ENCODE peak calls at places on chromosomes 3 and 15, in ten cellular contexts. B, H, N, P, W, I, T, D, Z and E are unnamed samples.

GRCh38 chr3:57951106-57951882 is 56.9 kb upstream of the FLNB start:
- DNase-seq in B (peak; percentile 89), H (peak; percentile 75), N (peak; percentile 91), P (peak; percentile 82), W (no peak), I (peak; percentile 57), T (no peak), D (peak; percentile 67), Z (peak; percentile 71), E (peak; percentile 90)

GRCh38 chr3:14363379-14363778 is 39.0 kb upstream of the SLC6A6 start:
- DNase-seq in B (no peak), H (no peak), N (no peak), P (no peak), W (no peak), I (no peak), T (no peak), D (no peak), Z (no peak), E (peak; percentile 48)

GRCh38 chr3:105686324-105686897 is 182.4 kb downstream of the CBLB start:
- DNase-seq in B (peak; percentile 54), H (no peak), N (no peak), P (peak; percentile 17), W (no peak), I (no peak), T (peak; percentile 46), D (peak; percentile 62), Z (no peak), E (no peak)

GRCh38 chr3:64945171-64945684 is 257.4 kb upstream of the ADAMTS9 start:
- DNase-seq in B (no peak), H (peak; percentile 20), N (peak; percentile 70), P (peak; percentile 80), W (no peak), I (no peak), T (no peak), D (no peak), Z (no peak), E (peak; percentile 78)

GRCh38 chr3:149273096-149273751 is 51.6 kb upstream of the CP start:
- DNase-seq in B (peak; percentile 91), H (peak; percentile 20), N (peak; percentile 69), P (peak; percentile 88), W (no peak), I (no peak), T (peak; percentile 86), D (peak; percentile 71), Z (no peak), E (no peak)

GRCh38 chr3:32865364-32865763 is 47.6 kb downstream of the TRIM71 start:
- DNase-seq in B (no peak), H (no peak), N (no peak), P (peak; percentile 32), W (no peak), I (no peak), T (no peak), D (peak; percentile 68), Z (no peak), E (no peak)

GRCh38 chr3:71784914-71785593 is at the start of gene PROK2:
- DNase-seq in B (no peak), H (no peak), N (no peak), P (peak; percentile 33), W (no peak), I (peak; percentile 54), T (no peak), D (no peak), Z (no peak), E (peak; percentile 76)

GRCh38 chr3:173870976-173871375 is 473.4 kb downstream of the NLGN1 start:
- DNase-seq in B (no peak), H (no peak), N (no peak), P (no peak), W (no peak), I (no peak), T (no peak), D (no peak), Z (no peak), E (no peak)

GRCh38 chr15:65834603-65835282 is 34.5 kb upstream of the RAB11A start:
- DNase-seq in B (no peak), H (no peak), N (no peak), P (no peak), W (no peak), I (no peak), T (no peak), D (no peak), Z (no peak), E (no peak)

GRCh38 chr15:65835452-65835851 is 33.8 kb upstream of the RAB11A start:
- DNase-seq in B (no peak), H (no peak), N (no peak), P (no peak), W (no peak), I (no peak), T (no peak), D (no peak), Z (no peak), E (no peak)

GRCh38 chr15:65829150-65829764 is 37.2 kb upstream of the DENND4A start:
- DNase-seq in B (peak; percentile 22), H (no peak), N (no peak), P (peak; percentile 58), W (no peak), I (no peak), T (peak; percentile 73), D (peak; percentile 34), Z (no peak), E (no peak)

GRCh38 chr15:65833501-65834220 is 35.6 kb upstream of the RAB11A start:
- DNase-seq in B (no peak), H (peak; percentile 30), N (no peak), P (no peak), W (no peak), I (no peak), T (no peak), D (no peak), Z (no peak), E (peak; percentile 67)

DNA sequence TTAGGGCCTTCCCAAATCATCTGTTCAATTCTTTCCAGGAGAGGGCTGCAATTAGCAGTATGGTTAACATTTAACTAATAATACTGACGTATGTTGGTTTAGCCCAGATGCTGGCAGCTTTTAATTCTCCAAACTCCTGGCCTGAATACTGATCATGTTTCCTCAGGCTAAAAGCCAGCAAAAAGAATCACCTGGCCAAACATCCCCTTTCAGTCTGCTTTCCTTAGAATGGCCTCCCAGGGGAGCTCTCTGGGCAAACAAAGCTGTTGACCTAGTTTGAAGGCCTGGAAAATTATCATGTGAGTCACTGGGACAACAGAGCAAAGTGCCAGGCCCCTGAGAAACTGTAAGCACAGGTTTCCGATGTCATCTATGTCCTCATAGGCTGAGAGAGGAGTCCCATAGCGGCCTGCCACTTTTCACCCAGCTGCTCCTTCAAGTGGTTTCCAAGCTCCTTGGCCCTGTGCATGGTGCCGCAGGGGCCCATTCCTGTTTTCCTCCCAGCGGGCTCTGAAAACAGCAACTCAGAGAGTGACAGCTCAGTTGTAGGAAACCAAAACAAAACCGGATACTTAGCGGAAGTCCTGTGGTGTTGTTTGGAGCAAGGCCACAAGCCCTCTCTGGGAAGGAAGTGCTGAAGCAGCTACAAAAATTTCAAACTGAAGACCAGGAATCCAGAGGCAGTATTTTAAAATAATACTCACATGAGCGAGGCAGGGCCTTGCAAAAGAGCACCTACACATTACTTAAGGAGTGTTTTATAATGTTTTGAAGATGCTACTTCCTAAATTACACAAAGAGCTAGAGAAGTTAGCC is 36.5 kb upstream of the RAB11A start:
- DNase-seq in B (peak; percentile 90), H (peak; percentile 97), N (peak; percentile 92), P (peak; percentile 93), W (peak; percentile 72), I (peak; percentile 85), T (peak; percentile 13), D (peak; percentile 98), Z (peak; percentile 84), E (peak; percentile 91)
- TF ChIP-seq CTCF in B (peak; percentile 33), H (no peak), N (no peak), P (peak; percentile 19), W (no peak), I (peak; percentile 29), T (no peak), D (no peak), Z (no peak), E (peak; percentile 3)

GRCh38 chr3:172309059-172309458 is 139.2 kb downstream of the GHSR start:
- DNase-seq in B (no peak), H (no peak), N (no peak), P (no peak), W (no peak), I (no peak), T (no peak), D (no peak), Z (no peak), E (no peak)

GRCh38 chr3:172312006-172312405 is 136.2 kb downstream of the GHSR start:
- DNase-seq in B (no peak), H (no peak), N (no peak), P (no peak), W (no peak), I (no peak), T (no peak), D (no peak), Z (no peak), E (no peak)

GRCh38 chr3:172310361-172310760 is 137.9 kb downstream of the GHSR start:
- DNase-seq in B (no peak), H (no peak), N (no peak), P (no peak), W (no peak), I (no peak), T (no peak), D (no peak), Z (no peak), E (no peak)

GRCh38 chr3:172311217-172311616 is 137.0 kb downstream of the GHSR start:
- DNase-seq in B (no peak), H (no peak), N (no peak), P (no peak), W (no peak), I (no peak), T (no peak), D (no peak), Z (no peak), E (no peak)

GRCh38 chr3:172309741-172310140 is 138.5 kb downstream of the GHSR start:
- DNase-seq in B (no peak), H (no peak), N (no peak), P (no peak), W (no peak), I (no peak), T (no peak), D (no peak), Z (no peak), E (no peak)
- H3K27ac ChIP-seq in B (no peak overlapping the region), H (no peak overlapping the region), N (peak overlapping the region; percentile 8), P (no peak overlapping the region), W (no peak overlapping the region), I (no peak overlapping the region), T (no peak overlapping the region), D (peak overlapping the region; percentile 7), Z (no peak overlapping the region), E (no peak overlapping the region)

GRCh38 chr3:62149962-62150361 is 223.4 kb downstream of the FEZF2 start:
- DNase-seq in B (peak; percentile 77), H (peak; percentile 50), N (no peak), P (no peak), W (no peak), I (no peak), T (no peak), D (no peak), Z (no peak), E (no peak)

GRCh38 chr3:62145086-62145757 is 228.1 kb downstream of the FEZF2 start:
- DNase-seq in B (no peak), H (no peak), N (no peak), P (no peak), W (no peak), I (no peak), T (no peak), D (no peak), Z (no peak), E (no peak)

GRCh38 chr3:62153231-62153630 is 220.1 kb downstream of the FEZF2 start:
- DNase-seq in B (no peak), H (no peak), N (no peak), P (no peak), W (no peak), I (no peak), T (no peak), D (no peak), Z (no peak), E (no peak)

GRCh38 chr3:62151591-62151990 is 221.8 kb downstream of the FEZF2 start:
- DNase-seq in B (peak; percentile 43), H (no peak), N (no peak), P (no peak), W (no peak), I (no peak), T (no peak), D (no peak), Z (no peak), E (no peak)

GRCh38 chr3:62149539-62149938 is 223.8 kb downstream of the FEZF2 start:
- DNase-seq in B (no peak), H (no peak), N (no peak), P (no peak), W (no peak), I (no peak), T (no peak), D (no peak), Z (no peak), E (no peak)
- H3K36me3 ChIP-seq in B (no peaks in the 10 kb centered on the region), H (no peaks in the 10 kb centered on the region), N (no peaks in the 10 kb centered on the region), P (no peaks in the 10 kb centered on the region), W (no peaks in the 10 kb centered on the region), I (no peaks in the 10 kb centered on the region), T (no peaks in the 10 kb centered on the region), D (no peaks in the 10 kb centered on the region), Z (no peaks in the 10 kb centered on the region), E (no peaks in the 10 kb centered on the region)

GRCh38 chr15:90087454-90088154 is 14.7 kb downstream of the IDH2 start:
- DNase-seq in B (peak; percentile 36), H (no peak), N (no peak), P (no peak), W (no peak), I (no peak), T (peak; percentile 41), D (no peak), Z (no peak), E (peak; percentile 79)
- TF ChIP-seq CTCF in B (peak; percentile 31), H (no peak), N (no peak), P (no peak), W (no peak), I (no peak), T (no peak), D (no peak), Z (no peak), E (no peak)